ENCODE peak calls at places on chromosomes 5 and 9, in seven cellular contexts. U, X, J, R, N, G and I are unnamed samples.

GRCh38 chr9:87714819-87715218 is 11.1 kb upstream of the CTSL start:
- DNase-seq in R (no peak), G (peak), J (peak), U (no peak), N (no peak), X (peak), I (no peak)

GRCh38 chr9:104907278-104907951 is 20.5 kb downstream of the ABCA1 start:
- DNase-seq in G (peak), J (peak), X (peak), R (no peak), N (no peak), U (no peak), I (no peak)

GRCh38 chr9:113907282-113907681 is 31.2 kb downstream of the ZNF618 start:
- DNase-seq in N (no peak), G (no peak), U (no peak), R (no peak), J (no peak), X (no peak), I (no peak)

GRCh38 chr9:34510506-34511159 is 12.2 kb downstream of the ENHO start:
- DNase-seq in N (no peak), J (no peak), U (no peak), X (no peak), G (no peak), R (no peak), I (no peak)

GRCh38 chr5:145787001-145787400 is 48.1 kb downstream of the PRELID2 start:
- DNase-seq in U (no peak), X (no peak), R (no peak), N (no peak), J (no peak), G (no peak), I (no peak)

GRCh38 chr5:102811962-102812361 is 56.9 kb downstream of the PAM start:
- DNase-seq in U (no peak), G (peak), X (peak), J (peak), N (no peak), R (no peak), I (no peak)

GRCh38 chr9:36407122-36407723 is 7.2 kb upstream of the RNF38 start:
- DNase-seq in N (peak), G (peak), X (peak), R (peak), U (peak), J (peak), I (no peak)

GRCh38 chr5:142618125-142618524 is 67.8 kb downstream of the FGF1 start:
- DNase-seq in G (no peak), X (peak), U (no peak), R (no peak), J (peak), N (no peak), I (no peak)

GRCh38 chr5:169717298-169717697 is 80.2 kb downstream of the DOCK2 start:
- DNase-seq in R (no peak), X (peak), U (no peak), G (no peak), J (no peak), N (no peak), I (no peak)

GRCh38 chr5:174329738-174330137 is 284.2 kb downstream of the NSG2 start:
- DNase-seq in X (peak), G (no peak), R (no peak), U (no peak), J (peak), N (no peak), I (no peak)

GRCh38 chr9:106708147-106708838 is 154.7 kb upstream of the ZNF462 start:
- DNase-seq in G (no peak), J (no peak), N (no peak), U (no peak), R (no peak), X (peak), I (no peak)

GRCh38 chr9:89732295-89732951 is 127.6 kb downstream of the GADD45G start:
- DNase-seq in J (no peak), U (no peak), R (no peak), G (no peak), N (no peak), X (no peak), I (no peak)

GRCh38 chr9:89732952-89733349 is 128.1 kb downstream of the GADD45G start:
- DNase-seq in X (no peak), R (no peak), J (no peak), N (no peak), U (no peak), G (no peak), I (no peak)

GRCh38 chr9:89729954-89730530 is 125.2 kb downstream of the GADD45G start:
- DNase-seq in U (no peak), R (no peak), G (no peak), N (no peak), X (no peak), J (no peak), I (no peak)

GRCh38 chr9:89730715-89731114 is 125.9 kb downstream of the GADD45G start:
- DNase-seq in J (no peak), R (peak), G (no peak), U (no peak), N (peak), X (no peak), I (no peak)

DNA sequence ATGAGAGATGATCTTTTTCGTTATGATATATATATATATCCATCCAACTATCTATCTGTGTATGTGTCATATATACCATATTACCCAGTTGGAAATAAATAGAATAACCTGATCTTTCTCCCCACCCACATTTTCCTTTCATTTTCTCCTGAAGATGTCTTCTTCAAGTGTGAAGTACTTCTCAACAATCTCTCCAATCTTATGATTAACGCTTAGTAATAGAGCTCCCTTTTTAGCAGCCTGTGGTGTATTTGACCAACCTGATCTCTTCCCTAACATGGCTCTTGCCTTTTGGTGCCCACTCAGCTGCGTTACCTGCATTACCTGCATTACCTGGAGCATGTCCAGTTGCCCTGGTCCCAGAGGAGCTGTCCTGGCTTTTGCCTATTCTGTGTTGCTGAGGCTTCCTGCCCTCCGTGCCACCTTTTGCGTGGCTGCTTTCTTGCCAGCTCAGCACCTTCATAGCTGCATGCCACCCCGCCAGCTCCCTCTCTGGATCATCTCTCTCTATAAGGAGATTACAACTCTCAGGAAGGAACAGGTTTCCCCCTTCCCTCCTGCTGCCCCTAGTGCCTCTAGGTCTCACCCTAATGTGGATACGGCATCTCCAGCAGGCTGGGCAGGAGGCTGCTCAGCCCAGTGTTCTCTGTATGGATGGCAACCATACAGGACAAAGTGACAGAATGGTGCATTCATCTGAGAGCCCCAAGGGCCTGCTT is 126.6 kb downstream of the GADD45G start:
- DNase-seq in X (no peak), J (no peak), N (no peak), R (no peak), G (no peak), U (no peak), I (no peak)
- TF ChIP-seq CTCF in X (no peak), J (no peak), N (no peak), R (no peak), G (no peak), U (no peak), I (no peak)

DNA sequence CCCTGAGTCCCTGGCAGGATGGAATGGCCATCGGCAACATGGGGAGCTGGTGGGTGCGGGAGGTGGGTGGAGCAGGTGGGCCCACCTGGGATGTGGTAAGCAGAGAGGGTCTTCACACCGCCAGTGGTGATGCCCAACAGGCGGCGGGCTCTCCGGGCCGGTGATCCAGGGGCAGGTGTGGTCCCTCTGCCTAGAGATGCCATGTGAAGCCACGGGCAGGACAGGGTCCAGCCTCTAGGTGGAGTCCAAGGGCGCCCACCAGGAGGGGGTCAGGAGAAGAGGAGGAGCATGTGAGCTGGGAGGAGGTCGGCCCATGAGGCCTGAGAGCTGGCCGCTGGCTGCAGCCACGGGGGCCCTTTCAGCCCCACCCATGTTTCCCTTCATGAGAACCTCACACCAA is 221.1 kb downstream of the FANCC start:
- DNase-seq in U (no peak), N (no peak), J (no peak), X (no peak), G (no peak), R (peak), I (no peak)
- TF ChIP-seq CTCF in U (peak), N (no peak), J (peak), X (no peak), G (no peak), R (no peak), I (peak)

DNA sequence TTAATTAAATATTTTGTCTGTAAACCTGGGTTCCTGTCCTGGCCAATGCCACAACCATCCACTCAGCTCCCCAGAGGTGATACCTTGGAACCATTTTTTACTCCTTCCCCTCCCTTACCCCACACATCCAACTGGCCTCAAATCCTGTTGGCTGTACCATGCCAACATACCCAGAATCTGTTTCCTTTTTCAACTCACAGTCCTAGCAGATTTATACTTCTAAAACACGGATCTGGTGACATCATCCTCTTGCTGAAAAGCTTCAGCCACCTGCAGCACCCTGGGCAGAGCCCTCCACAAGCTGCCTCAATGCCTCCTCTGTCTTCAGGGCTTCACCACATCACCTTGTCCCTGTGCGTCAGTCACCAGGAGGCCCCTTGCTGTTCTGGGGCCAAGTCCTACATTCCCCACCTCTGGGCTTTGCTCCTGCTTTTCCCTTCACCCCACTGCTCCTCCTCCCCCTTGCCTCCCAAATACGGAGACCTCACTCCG is 14.9 kb downstream of the SEMA6A start:
- DNase-seq in N (no peak), R (no peak), J (no peak), G (no peak), X (no peak), U (no peak), I (no peak)
- TF ChIP-seq CTCF in N (no peak), R (no peak), J (no peak), G (no peak), X (no peak), U (no peak), I (no peak)

DNA sequence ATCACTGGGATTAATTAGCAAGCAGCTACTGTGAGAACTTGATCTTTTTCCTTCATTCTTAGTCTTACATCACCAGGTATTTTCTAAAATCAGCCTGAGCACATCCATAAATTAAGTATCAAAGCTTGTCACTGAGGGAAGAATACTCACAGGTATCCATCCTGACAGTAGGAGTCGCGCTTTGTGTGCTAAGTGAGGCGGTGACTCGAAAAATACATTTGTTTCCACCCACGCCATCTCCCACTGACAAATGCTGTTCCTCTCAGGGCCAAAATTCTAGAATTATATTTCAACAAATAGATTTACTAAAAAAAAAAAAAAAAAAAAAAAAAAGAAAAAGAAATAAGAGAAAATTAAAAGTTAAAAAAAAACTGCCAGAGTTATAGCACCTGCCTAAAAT is 34.1 kb upstream of the GABRB2 start:
- DNase-seq in R (no peak), J (no peak), G (no peak), U (no peak), N (no peak), X (no peak), I (no peak)
- TF ChIP-seq CTCF in R (no peak), J (no peak), G (no peak), U (no peak), N (no peak), X (no peak), I (no peak)

GRCh38 chr5:127442085-127442484 is 75.4 kb upstream of the PRRC1 start:
- DNase-seq in J (peak), U (no peak), R (no peak), N (no peak), G (peak), X (peak), I (no peak)
- TF ChIP-seq CTCF in J (peak), U (peak), R (no peak), N (peak), G (peak), X (peak), I (peak)